ENCODE peak calls at places on chromosomes 6 and 20, in seven cellular contexts. One of them, this sample, is unnamed.

GRCh38 chr6:148240866-148241477 is 101.7 kb upstream of the SASH1 start:
- DNase-seq in renal cortical epithelial cell: no peak
- DNase-seq in HEK293T: no peak
- DNase-seq in activated T-helper 1 cell treated with anti-CD3 and anti-CD28 coated beads, Interleukin-12 subunit alpha, Interleukin-12 subunit beta, Interleukin-2, Interleukin-4 antibody, amounts not matched to agents 30 ng/mL and 10 ng/mL and 1 ng/mL, durations not matched to agents 14 hours and 24 hours and 36 hours: no peak
- DNase-seq in HCEC 1CT: no peak
- DNase-seq in left ventricle myocardium superior: no peak
- DNase-seq in fibroblast of the aortic adventitia: peak
- DNase-seq in this sample: no peak

GRCh38 chr6:56866917-56867522 is 87.9 kb upstream of the BEND6 start:
- DNase-seq in HCEC 1CT: peak
- DNase-seq in fibroblast of the aortic adventitia: peak
- DNase-seq in left ventricle myocardium superior: no peak
- DNase-seq in renal cortical epithelial cell: peak
- DNase-seq in activated T-helper 1 cell treated with anti-CD3 and anti-CD28 coated beads, Interleukin-12 subunit alpha, Interleukin-12 subunit beta, Interleukin-2, Interleukin-4 antibody, amounts not matched to agents 30 ng/mL and 10 ng/mL and 1 ng/mL, durations not matched to agents 14 hours and 24 hours and 36 hours: no peak
- DNase-seq in HEK293T: no peak
- DNase-seq in this sample: no peak

GRCh38 chr6:113833537-113833936 is 23.6 kb upstream of the MARCKS start:
- DNase-seq in left ventricle myocardium superior: no peak
- DNase-seq in HEK293T: no peak
- DNase-seq in fibroblast of the aortic adventitia: peak
- DNase-seq in activated T-helper 1 cell treated with anti-CD3 and anti-CD28 coated beads, Interleukin-12 subunit alpha, Interleukin-12 subunit beta, Interleukin-2, Interleukin-4 antibody, amounts not matched to agents 30 ng/mL and 10 ng/mL and 1 ng/mL, durations not matched to agents 14 hours and 24 hours and 36 hours: no peak
- DNase-seq in HCEC 1CT: peak
- DNase-seq in renal cortical epithelial cell: no peak
- DNase-seq in this sample: no peak

GRCh38 chr6:87483929-87484328 is 11.2 kb downstream of the SLC35A1 start:
- DNase-seq in activated T-helper 1 cell treated with anti-CD3 and anti-CD28 coated beads, Interleukin-12 subunit alpha, Interleukin-12 subunit beta, Interleukin-2, Interleukin-4 antibody, amounts not matched to agents 30 ng/mL and 10 ng/mL and 1 ng/mL, durations not matched to agents 14 hours and 24 hours and 36 hours: no peak
- DNase-seq in renal cortical epithelial cell: peak
- DNase-seq in left ventricle myocardium superior: peak
- DNase-seq in HCEC 1CT: peak
- DNase-seq in fibroblast of the aortic adventitia: no peak
- DNase-seq in HEK293T: peak
- DNase-seq in this sample: peak

GRCh38 chr6:39426057-39426592 is 103.6 kb upstream of the KCNK16 start:
- DNase-seq in activated T-helper 1 cell treated with anti-CD3 and anti-CD28 coated beads, Interleukin-12 subunit alpha, Interleukin-12 subunit beta, Interleukin-2, Interleukin-4 antibody, amounts not matched to agents 30 ng/mL and 10 ng/mL and 1 ng/mL, durations not matched to agents 14 hours and 24 hours and 36 hours: no peak
- DNase-seq in left ventricle myocardium superior: no peak
- DNase-seq in renal cortical epithelial cell: peak
- DNase-seq in fibroblast of the aortic adventitia: peak
- DNase-seq in HEK293T: no peak
- DNase-seq in HCEC 1CT: no peak
- DNase-seq in this sample: peak

GRCh38 chr6:71496018-71496800 is 207.6 kb downstream of the OGFRL1 start:
- DNase-seq in activated T-helper 1 cell treated with anti-CD3 and anti-CD28 coated beads, Interleukin-12 subunit alpha, Interleukin-12 subunit beta, Interleukin-2, Interleukin-4 antibody, amounts not matched to agents 30 ng/mL and 10 ng/mL and 1 ng/mL, durations not matched to agents 14 hours and 24 hours and 36 hours: no peak
- DNase-seq in HEK293T: no peak
- DNase-seq in fibroblast of the aortic adventitia: peak
- DNase-seq in left ventricle myocardium superior: peak
- DNase-seq in HCEC 1CT: peak
- DNase-seq in renal cortical epithelial cell: no peak
- DNase-seq in this sample: no peak

GRCh38 chr6:135161996-135162395 is 19.1 kb upstream of the MYB start:
- DNase-seq in left ventricle myocardium superior: no peak
- DNase-seq in renal cortical epithelial cell: no peak
- DNase-seq in activated T-helper 1 cell treated with anti-CD3 and anti-CD28 coated beads, Interleukin-12 subunit alpha, Interleukin-12 subunit beta, Interleukin-2, Interleukin-4 antibody, amounts not matched to agents 30 ng/mL and 10 ng/mL and 1 ng/mL, durations not matched to agents 14 hours and 24 hours and 36 hours: no peak
- DNase-seq in HCEC 1CT: no peak
- DNase-seq in HEK293T: no peak
- DNase-seq in fibroblast of the aortic adventitia: no peak
- DNase-seq in this sample: no peak

GRCh38 chr6:30626484-30627366 is at the start of gene ATAT1:
- DNase-seq in activated T-helper 1 cell treated with anti-CD3 and anti-CD28 coated beads, Interleukin-12 subunit alpha, Interleukin-12 subunit beta, Interleukin-2, Interleukin-4 antibody, amounts not matched to agents 30 ng/mL and 10 ng/mL and 1 ng/mL, durations not matched to agents 14 hours and 24 hours and 36 hours: peak
- DNase-seq in HEK293T: peak
- DNase-seq in left ventricle myocardium superior: peak
- DNase-seq in renal cortical epithelial cell: peak
- DNase-seq in HCEC 1CT: peak
- DNase-seq in fibroblast of the aortic adventitia: peak
- DNase-seq in this sample: peak

GRCh38 chr20:50267041-50267865 is 76.6 kb downstream of the CEBPB start:
- DNase-seq in HCEC 1CT: no peak
- DNase-seq in renal cortical epithelial cell: no peak
- DNase-seq in activated T-helper 1 cell treated with anti-CD3 and anti-CD28 coated beads, Interleukin-12 subunit alpha, Interleukin-12 subunit beta, Interleukin-2, Interleukin-4 antibody, amounts not matched to agents 30 ng/mL and 10 ng/mL and 1 ng/mL, durations not matched to agents 14 hours and 24 hours and 36 hours: no peak
- DNase-seq in left ventricle myocardium superior: peak
- DNase-seq in fibroblast of the aortic adventitia: peak
- DNase-seq in HEK293T: no peak
- DNase-seq in this sample: no peak

GRCh38 chr6:1686117-1687098 is 76.7 kb downstream of the FOXC1 start:
- DNase-seq in renal cortical epithelial cell: peak
- DNase-seq in fibroblast of the aortic adventitia: peak
- DNase-seq in HCEC 1CT: peak
- DNase-seq in HEK293T: no peak
- DNase-seq in left ventricle myocardium superior: no peak
- DNase-seq in activated T-helper 1 cell treated with anti-CD3 and anti-CD28 coated beads, Interleukin-12 subunit alpha, Interleukin-12 subunit beta, Interleukin-2, Interleukin-4 antibody, amounts not matched to agents 30 ng/mL and 10 ng/mL and 1 ng/mL, durations not matched to agents 14 hours and 24 hours and 36 hours: no peak
- DNase-seq in this sample: peak

GRCh38 chr6:6722195-6722594 is 133.7 kb downstream of the LY86 start:
- DNase-seq in fibroblast of the aortic adventitia: no peak
- DNase-seq in left ventricle myocardium superior: no peak
- DNase-seq in HCEC 1CT: no peak
- DNase-seq in HEK293T: no peak
- DNase-seq in activated T-helper 1 cell treated with anti-CD3 and anti-CD28 coated beads, Interleukin-12 subunit alpha, Interleukin-12 subunit beta, Interleukin-2, Interleukin-4 antibody, amounts not matched to agents 30 ng/mL and 10 ng/mL and 1 ng/mL, durations not matched to agents 14 hours and 24 hours and 36 hours: no peak
- DNase-seq in renal cortical epithelial cell: no peak
- DNase-seq in this sample: no peak

GRCh38 chr6:145067430-145067829 is 667.9 kb downstream of the EPM2A start:
- DNase-seq in activated T-helper 1 cell treated with anti-CD3 and anti-CD28 coated beads, Interleukin-12 subunit alpha, Interleukin-12 subunit beta, Interleukin-2, Interleukin-4 antibody, amounts not matched to agents 30 ng/mL and 10 ng/mL and 1 ng/mL, durations not matched to agents 14 hours and 24 hours and 36 hours: no peak
- DNase-seq in fibroblast of the aortic adventitia: peak
- DNase-seq in HCEC 1CT: peak
- DNase-seq in renal cortical epithelial cell: peak
- DNase-seq in left ventricle myocardium superior: no peak
- DNase-seq in HEK293T: no peak
- DNase-seq in this sample: peak

GRCh38 chr6:3139090-3139903 is 18.0 kb downstream of the TUBB2A start:
- DNase-seq in left ventricle myocardium superior: peak
- DNase-seq in activated T-helper 1 cell treated with anti-CD3 and anti-CD28 coated beads, Interleukin-12 subunit alpha, Interleukin-12 subunit beta, Interleukin-2, Interleukin-4 antibody, amounts not matched to agents 30 ng/mL and 10 ng/mL and 1 ng/mL, durations not matched to agents 14 hours and 24 hours and 36 hours: no peak
- DNase-seq in fibroblast of the aortic adventitia: no peak
- DNase-seq in HCEC 1CT: peak
- DNase-seq in HEK293T: no peak
- DNase-seq in renal cortical epithelial cell: peak
- DNase-seq in this sample: peak

GRCh38 chr6:37204014-37204751 is 34.2 kb downstream of the PIM1 start:
- DNase-seq in HEK293T: no peak
- DNase-seq in fibroblast of the aortic adventitia: peak
- DNase-seq in activated T-helper 1 cell treated with anti-CD3 and anti-CD28 coated beads, Interleukin-12 subunit alpha, Interleukin-12 subunit beta, Interleukin-2, Interleukin-4 antibody, amounts not matched to agents 30 ng/mL and 10 ng/mL and 1 ng/mL, durations not matched to agents 14 hours and 24 hours and 36 hours: no peak
- DNase-seq in left ventricle myocardium superior: no peak
- DNase-seq in renal cortical epithelial cell: peak
- DNase-seq in HCEC 1CT: peak
- DNase-seq in this sample: peak

GRCh38 chr6:26103770-26104456 is 16.7 kb downstream of the HFE start:
- DNase-seq in left ventricle myocardium superior: peak
- DNase-seq in HCEC 1CT: peak
- DNase-seq in fibroblast of the aortic adventitia: peak
- DNase-seq in renal cortical epithelial cell: peak
- DNase-seq in activated T-helper 1 cell treated with anti-CD3 and anti-CD28 coated beads, Interleukin-12 subunit alpha, Interleukin-12 subunit beta, Interleukin-2, Interleukin-4 antibody, amounts not matched to agents 30 ng/mL and 10 ng/mL and 1 ng/mL, durations not matched to agents 14 hours and 24 hours and 36 hours: peak
- DNase-seq in HEK293T: peak
- DNase-seq in this sample: peak

GRCh38 chr6:24720131-24720603 is 1.2 kb upstream of the C6orf62 start:
- DNase-seq in renal cortical epithelial cell: no peak
- DNase-seq in left ventricle myocardium superior: peak
- DNase-seq in HCEC 1CT: peak
- DNase-seq in HEK293T: peak
- DNase-seq in fibroblast of the aortic adventitia: peak
- DNase-seq in activated T-helper 1 cell treated with anti-CD3 and anti-CD28 coated beads, Interleukin-12 subunit alpha, Interleukin-12 subunit beta, Interleukin-2, Interleukin-4 antibody, amounts not matched to agents 30 ng/mL and 10 ng/mL and 1 ng/mL, durations not matched to agents 14 hours and 24 hours and 36 hours: peak
- DNase-seq in this sample: no peak

GRCh38 chr6:28969129-28969528 is 36.0 kb downstream of the ZNF311 start:
- DNase-seq in fibroblast of the aortic adventitia: no peak
- DNase-seq in left ventricle myocardium superior: no peak
- DNase-seq in activated T-helper 1 cell treated with anti-CD3 and anti-CD28 coated beads, Interleukin-12 subunit alpha, Interleukin-12 subunit beta, Interleukin-2, Interleukin-4 antibody, amounts not matched to agents 30 ng/mL and 10 ng/mL and 1 ng/mL, durations not matched to agents 14 hours and 24 hours and 36 hours: no peak
- DNase-seq in HEK293T: no peak
- DNase-seq in renal cortical epithelial cell: no peak
- DNase-seq in HCEC 1CT: no peak
- DNase-seq in this sample: no peak

GRCh38 chr6:4936681-4937041 is 67.2 kb downstream of the RPP40 start:
- DNase-seq in left ventricle myocardium superior: no peak
- DNase-seq in fibroblast of the aortic adventitia: peak
- DNase-seq in HEK293T: peak
- DNase-seq in activated T-helper 1 cell treated with anti-CD3 and anti-CD28 coated beads, Interleukin-12 subunit alpha, Interleukin-12 subunit beta, Interleukin-2, Interleukin-4 antibody, amounts not matched to agents 30 ng/mL and 10 ng/mL and 1 ng/mL, durations not matched to agents 14 hours and 24 hours and 36 hours: no peak
- DNase-seq in HCEC 1CT: peak
- DNase-seq in renal cortical epithelial cell: peak
- DNase-seq in this sample: peak

GRCh38 chr6:20286968-20287565 is 74.8 kb upstream of the MBOAT1 start:
- DNase-seq in HCEC 1CT: peak
- DNase-seq in left ventricle myocardium superior: no peak
- DNase-seq in fibroblast of the aortic adventitia: peak
- DNase-seq in renal cortical epithelial cell: peak
- DNase-seq in activated T-helper 1 cell treated with anti-CD3 and anti-CD28 coated beads, Interleukin-12 subunit alpha, Interleukin-12 subunit beta, Interleukin-2, Interleukin-4 antibody, amounts not matched to agents 30 ng/mL and 10 ng/mL and 1 ng/mL, durations not matched to agents 14 hours and 24 hours and 36 hours: no peak
- DNase-seq in HEK293T: no peak
- DNase-seq in this sample: no peak

GRCh38 chr6:130843575-130844320 is 16.5 kb downstream of the SMLR1 start:
- DNase-seq in left ventricle myocardium superior: no peak
- DNase-seq in renal cortical epithelial cell: peak
- DNase-seq in HEK293T: peak
- DNase-seq in HCEC 1CT: peak
- DNase-seq in fibroblast of the aortic adventitia: peak
- DNase-seq in activated T-helper 1 cell treated with anti-CD3 and anti-CD28 coated beads, Interleukin-12 subunit alpha, Interleukin-12 subunit beta, Interleukin-2, Interleukin-4 antibody, amounts not matched to agents 30 ng/mL and 10 ng/mL and 1 ng/mL, durations not matched to agents 14 hours and 24 hours and 36 hours: no peak
- DNase-seq in this sample: peak

GRCh38 chr6:30711758-30712380 is 5.2 kb downstream of the MDC1 start:
- DNase-seq in activated T-helper 1 cell treated with anti-CD3 and anti-CD28 coated beads, Interleukin-12 subunit alpha, Interleukin-12 subunit beta, Interleukin-2, Interleukin-4 antibody, amounts not matched to agents 30 ng/mL and 10 ng/mL and 1 ng/mL, durations not matched to agents 14 hours and 24 hours and 36 hours: no peak
- DNase-seq in HCEC 1CT: no peak
- DNase-seq in fibroblast of the aortic adventitia: no peak
- DNase-seq in left ventricle myocardium superior: no peak
- DNase-seq in HEK293T: no peak
- DNase-seq in renal cortical epithelial cell: no peak
- DNase-seq in this sample: no peak

GRCh38 chr20:59446361-59446760 is 145.9 kb downstream of the EDN3 start:
- DNase-seq in renal cortical epithelial cell: no peak
- DNase-seq in activated T-helper 1 cell treated with anti-CD3 and anti-CD28 coated beads, Interleukin-12 subunit alpha, Interleukin-12 subunit beta, Interleukin-2, Interleukin-4 antibody, amounts not matched to agents 30 ng/mL and 10 ng/mL and 1 ng/mL, durations not matched to agents 14 hours and 24 hours and 36 hours: no peak
- DNase-seq in HCEC 1CT: no peak
- DNase-seq in fibroblast of the aortic adventitia: no peak
- DNase-seq in left ventricle myocardium superior: no peak
- DNase-seq in HEK293T: no peak
- DNase-seq in this sample: no peak

GRCh38 chr6:34132486-34133185 is 13.3 kb downstream of the GRM4 start:
- DNase-seq in HEK293T: peak
- DNase-seq in activated T-helper 1 cell treated with anti-CD3 and anti-CD28 coated beads, Interleukin-12 subunit alpha, Interleukin-12 subunit beta, Interleukin-2, Interleukin-4 antibody, amounts not matched to agents 30 ng/mL and 10 ng/mL and 1 ng/mL, durations not matched to agents 14 hours and 24 hours and 36 hours: peak
- DNase-seq in left ventricle myocardium superior: peak
- DNase-seq in fibroblast of the aortic adventitia: peak
- DNase-seq in HCEC 1CT: no peak
- DNase-seq in renal cortical epithelial cell: peak
- DNase-seq in this sample: peak

GRCh38 chr6:63689421-63689820 is 53.8 kb downstream of the PHF3 start:
- DNase-seq in renal cortical epithelial cell: no peak
- DNase-seq in HEK293T: no peak
- DNase-seq in fibroblast of the aortic adventitia: no peak
- DNase-seq in activated T-helper 1 cell treated with anti-CD3 and anti-CD28 coated beads, Interleukin-12 subunit alpha, Interleukin-12 subunit beta, Interleukin-2, Interleukin-4 antibody, amounts not matched to agents 30 ng/mL and 10 ng/mL and 1 ng/mL, durations not matched to agents 14 hours and 24 hours and 36 hours: no peak
- DNase-seq in HCEC 1CT: no peak
- DNase-seq in left ventricle myocardium superior: no peak
- DNase-seq in this sample: no peak

GRCh38 chr6:169725270-169726048 is 1.2 kb upstream of the PHF10 start:
- DNase-seq in HEK293T: peak
- DNase-seq in activated T-helper 1 cell treated with anti-CD3 and anti-CD28 coated beads, Interleukin-12 subunit alpha, Interleukin-12 subunit beta, Interleukin-2, Interleukin-4 antibody, amounts not matched to agents 30 ng/mL and 10 ng/mL and 1 ng/mL, durations not matched to agents 14 hours and 24 hours and 36 hours: no peak
- DNase-seq in left ventricle myocardium superior: peak
- DNase-seq in HCEC 1CT: peak
- DNase-seq in renal cortical epithelial cell: peak
- DNase-seq in fibroblast of the aortic adventitia: peak
- DNase-seq in this sample: peak